ENCODE peak calls at places on chromosomes 5 and 9, in six cellular contexts. One of them, this sample, is unnamed.

GRCh38 chr9:71145179-71145578 is 23.8 kb upstream of the TRPM3 start:
- DNase-seq in sigmoid colon: no peak
- DNase-seq in A549: no peak
- DNase-seq in progenitor cell of endocrine pancreas: no peak
- DNase-seq in tibial artery: no peak
- DNase-seq in thyroid gland: no peak
- DNase-seq in this sample: no peak

GRCh38 chr9:93154293-93154903 is 20.3 kb upstream of the NINJ1 start:
- DNase-seq in A549: peak
- DNase-seq in progenitor cell of endocrine pancreas: peak
- DNase-seq in tibial artery: no peak
- DNase-seq in thyroid gland: peak
- DNase-seq in sigmoid colon: no peak
- DNase-seq in this sample: peak

GRCh38 chr5:55850839-55851674 is at the start of gene IL31RA:
- DNase-seq in A549: peak
- DNase-seq in sigmoid colon: no peak
- DNase-seq in progenitor cell of endocrine pancreas: no peak
- DNase-seq in thyroid gland: no peak
- DNase-seq in tibial artery: no peak
- DNase-seq in this sample: no peak

GRCh38 chr9:134992755-134993124 is 75.0 kb upstream of the FCN1 start:
- DNase-seq in tibial artery: peak
- DNase-seq in sigmoid colon: peak
- DNase-seq in progenitor cell of endocrine pancreas: no peak
- DNase-seq in A549: no peak
- DNase-seq in thyroid gland: peak
- DNase-seq in this sample: no peak

GRCh38 chr5:14728109-14728938 is 63.8 kb downstream of the OTULIN start:
- DNase-seq in A549: no peak
- DNase-seq in sigmoid colon: no peak
- DNase-seq in thyroid gland: no peak
- DNase-seq in progenitor cell of endocrine pancreas: no peak
- DNase-seq in tibial artery: no peak
- DNase-seq in this sample: peak

GRCh38 chr9:93028448-93029006 is 30.0 kb upstream of the SUSD3 start:
- DNase-seq in sigmoid colon: no peak
- DNase-seq in A549: no peak
- DNase-seq in tibial artery: no peak
- DNase-seq in thyroid gland: no peak
- DNase-seq in progenitor cell of endocrine pancreas: no peak
- DNase-seq in this sample: no peak

GRCh38 chr9:107637421-107638420 is 148.2 kb upstream of the KLF4 start:
- DNase-seq in thyroid gland: peak
- DNase-seq in sigmoid colon: peak
- DNase-seq in progenitor cell of endocrine pancreas: peak
- DNase-seq in tibial artery: peak
- DNase-seq in A549: peak
- DNase-seq in this sample: peak

GRCh38 chr9:126307306-126308061 is 19.1 kb upstream of the MVB12B start:
- DNase-seq in sigmoid colon: no peak
- DNase-seq in tibial artery: no peak
- DNase-seq in progenitor cell of endocrine pancreas: no peak
- DNase-seq in A549: no peak
- DNase-seq in thyroid gland: no peak
- DNase-seq in this sample: peak

GRCh38 chr9:92961627-92962302 is 14.4 kb downstream of the FGD3 start:
- DNase-seq in A549: no peak
- DNase-seq in tibial artery: peak
- DNase-seq in progenitor cell of endocrine pancreas: no peak
- DNase-seq in sigmoid colon: no peak
- DNase-seq in thyroid gland: no peak
- DNase-seq in this sample: no peak

GRCh38 chr9:98806394-98807069 is 938 bp upstream of the GALNT12 start:
- DNase-seq in thyroid gland: no peak
- DNase-seq in A549: no peak
- DNase-seq in progenitor cell of endocrine pancreas: no peak
- DNase-seq in sigmoid colon: peak
- DNase-seq in tibial artery: no peak
- DNase-seq in this sample: no peak

GRCh38 chr5:16934123-16934522 is 2.0 kb downstream of the MYO10 start:
- DNase-seq in sigmoid colon: peak
- DNase-seq in thyroid gland: peak
- DNase-seq in progenitor cell of endocrine pancreas: peak
- DNase-seq in A549: peak
- DNase-seq in tibial artery: peak
- DNase-seq in this sample: peak

GRCh38 chr9:127959841-127960409 is 20.9 kb downstream of the EEIG1 start:
- DNase-seq in progenitor cell of endocrine pancreas: no peak
- DNase-seq in A549: no peak
- DNase-seq in thyroid gland: no peak
- DNase-seq in tibial artery: no peak
- DNase-seq in sigmoid colon: no peak
- DNase-seq in this sample: no peak

GRCh38 chr9:107948086-107948485 is 458.5 kb upstream of the KLF4 start:
- DNase-seq in A549: no peak
- DNase-seq in sigmoid colon: no peak
- DNase-seq in thyroid gland: no peak
- DNase-seq in tibial artery: no peak
- DNase-seq in progenitor cell of endocrine pancreas: no peak
- DNase-seq in this sample: no peak

GRCh38 chr9:98263482-98264357 is 8.3 kb upstream of the TBC1D2 start:
- DNase-seq in A549: peak
- DNase-seq in progenitor cell of endocrine pancreas: peak
- DNase-seq in sigmoid colon: peak
- DNase-seq in thyroid gland: peak
- DNase-seq in tibial artery: peak
- DNase-seq in this sample: peak

GRCh38 chr9:15873573-15874177 is 320.8 kb downstream of the CCDC171 start:
- DNase-seq in progenitor cell of endocrine pancreas: no peak
- DNase-seq in tibial artery: no peak
- DNase-seq in sigmoid colon: no peak
- DNase-seq in thyroid gland: no peak
- DNase-seq in A549: peak
- DNase-seq in this sample: no peak

GRCh38 chr5:55004728-55005127 is 19.3 kb upstream of the GZMK start:
- DNase-seq in progenitor cell of endocrine pancreas: no peak
- DNase-seq in sigmoid colon: no peak
- DNase-seq in thyroid gland: no peak
- DNase-seq in tibial artery: no peak
- DNase-seq in A549: no peak
- DNase-seq in this sample: no peak

GRCh38 chr5:56337715-56338319 is 104.7 kb upstream of the ANKRD55 start:
- DNase-seq in sigmoid colon: no peak
- DNase-seq in tibial artery: no peak
- DNase-seq in progenitor cell of endocrine pancreas: no peak
- DNase-seq in thyroid gland: no peak
- DNase-seq in A549: no peak
- DNase-seq in this sample: no peak

GRCh38 chr9:137531099-137531765 is 19.0 kb downstream of the PNPLA7 start:
- DNase-seq in thyroid gland: no peak
- DNase-seq in tibial artery: no peak
- DNase-seq in progenitor cell of endocrine pancreas: no peak
- DNase-seq in A549: no peak
- DNase-seq in sigmoid colon: no peak
- DNase-seq in this sample: no peak

GRCh38 chr5:168109441-168109840 is 182.0 kb upstream of the WWC1 start:
- DNase-seq in progenitor cell of endocrine pancreas: no peak
- DNase-seq in sigmoid colon: no peak
- DNase-seq in A549: no peak
- DNase-seq in thyroid gland: no peak
- DNase-seq in tibial artery: no peak
- DNase-seq in this sample: no peak

GRCh38 chr9:111759762-111760639 is 34.7 kb downstream of the SHOC1 start:
- DNase-seq in tibial artery: no peak
- DNase-seq in sigmoid colon: no peak
- DNase-seq in thyroid gland: peak
- DNase-seq in A549: peak
- DNase-seq in progenitor cell of endocrine pancreas: peak
- DNase-seq in this sample: peak

GRCh38 chr9:22455181-22455580 is 8.6 kb downstream of the DMRTA1 start:
- DNase-seq in thyroid gland: no peak
- DNase-seq in progenitor cell of endocrine pancreas: no peak
- DNase-seq in A549: no peak
- DNase-seq in tibial artery: no peak
- DNase-seq in sigmoid colon: no peak
- DNase-seq in this sample: no peak
- TF ChIP-seq CTCF in thyroid gland: no peak
- TF ChIP-seq CTCF in progenitor cell of endocrine pancreas: no peak
- TF ChIP-seq CTCF in A549: no peak
- TF ChIP-seq CTCF in tibial artery: no peak
- TF ChIP-seq CTCF in sigmoid colon: no peak
- TF ChIP-seq CTCF in this sample: no peak

GRCh38 chr5:172707285-172708182 is 63.5 kb downstream of the DUSP1 start:
- DNase-seq in thyroid gland: peak
- DNase-seq in tibial artery: no peak
- DNase-seq in A549: peak
- DNase-seq in sigmoid colon: no peak
- DNase-seq in progenitor cell of endocrine pancreas: no peak
- DNase-seq in this sample: peak
- TF ChIP-seq CTCF in thyroid gland: no peak
- TF ChIP-seq CTCF in tibial artery: peak
- TF ChIP-seq CTCF in A549: peak
- TF ChIP-seq CTCF in sigmoid colon: no peak
- TF ChIP-seq CTCF in progenitor cell of endocrine pancreas: peak
- TF ChIP-seq CTCF in this sample: peak

GRCh38 chr9:78441396-78441795 is 144.5 kb downstream of the PSAT1 start:
- DNase-seq in thyroid gland: no peak
- DNase-seq in progenitor cell of endocrine pancreas: no peak
- DNase-seq in tibial artery: no peak
- DNase-seq in sigmoid colon: no peak
- DNase-seq in A549: no peak
- DNase-seq in this sample: no peak

GRCh38 chr9:78438765-78439164 is 141.8 kb downstream of the PSAT1 start:
- DNase-seq in A549: no peak
- DNase-seq in sigmoid colon: no peak
- DNase-seq in progenitor cell of endocrine pancreas: no peak
- DNase-seq in tibial artery: no peak
- DNase-seq in thyroid gland: no peak
- DNase-seq in this sample: no peak

GRCh38 chr9:78439192-78439865 is 142.4 kb downstream of the PSAT1 start:
- DNase-seq in thyroid gland: peak
- DNase-seq in sigmoid colon: peak
- DNase-seq in progenitor cell of endocrine pancreas: peak
- DNase-seq in A549: peak
- DNase-seq in tibial artery: peak
- DNase-seq in this sample: peak

GRCh38 chr9:78441822-78442431 is 145.0 kb downstream of the PSAT1 start:
- DNase-seq in tibial artery: no peak
- DNase-seq in sigmoid colon: no peak
- DNase-seq in thyroid gland: no peak
- DNase-seq in progenitor cell of endocrine pancreas: no peak
- DNase-seq in A549: no peak
- DNase-seq in this sample: no peak

DNA sequence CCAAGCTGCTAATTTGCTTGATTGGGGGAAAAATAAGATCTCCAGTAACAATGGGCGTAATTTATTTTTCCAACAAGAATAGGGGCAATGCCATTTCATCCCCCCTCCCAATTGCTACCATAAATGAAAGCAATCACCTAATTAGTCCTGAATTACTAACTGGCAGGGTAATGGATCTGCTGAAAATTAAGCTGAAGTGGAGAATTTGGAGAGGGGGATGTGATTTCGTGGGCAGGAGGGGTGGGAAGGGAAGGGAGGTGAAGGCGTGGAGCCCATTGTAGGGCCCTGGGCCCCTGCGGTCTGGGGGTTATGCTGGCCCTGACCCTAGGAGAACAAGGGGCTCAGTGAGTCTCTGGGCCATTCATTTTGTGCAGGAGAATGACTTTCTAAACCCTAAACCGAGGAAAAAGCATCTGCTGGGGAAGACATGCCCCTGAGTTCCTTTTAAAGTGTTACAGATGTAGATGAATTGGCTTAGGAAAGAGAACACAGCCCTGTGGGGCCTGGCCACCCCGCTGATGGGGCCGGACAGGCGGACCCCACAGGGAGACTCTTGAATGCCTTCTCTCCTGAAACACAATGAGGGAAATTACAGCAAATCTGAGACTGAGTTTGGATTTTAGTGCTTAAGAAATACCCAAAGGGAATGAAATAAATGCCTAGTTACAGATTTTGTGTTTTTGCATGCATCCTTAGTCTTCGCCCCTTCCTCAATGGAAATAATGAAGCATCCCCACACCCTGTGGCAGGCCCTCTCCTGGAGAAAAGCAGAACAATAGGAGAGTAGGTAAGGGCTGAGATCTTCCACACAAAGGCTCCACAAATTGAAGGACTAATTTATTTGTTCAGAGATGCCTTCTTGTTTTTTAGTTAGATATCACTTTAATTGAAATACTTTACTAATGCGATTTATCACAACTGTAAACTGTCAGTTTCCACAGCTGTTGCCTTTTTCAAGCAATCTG is 143.2 kb downstream of the PSAT1 start:
- DNase-seq in sigmoid colon: no peak
- DNase-seq in A549: no peak
- DNase-seq in progenitor cell of endocrine pancreas: no peak
- DNase-seq in thyroid gland: no peak
- DNase-seq in tibial artery: no peak
- DNase-seq in this sample: no peak
- TF ChIP-seq CTCF in sigmoid colon: no peak
- TF ChIP-seq CTCF in A549: no peak
- TF ChIP-seq CTCF in progenitor cell of endocrine pancreas: no peak
- TF ChIP-seq CTCF in thyroid gland: no peak
- TF ChIP-seq CTCF in tibial artery: no peak
- TF ChIP-seq CTCF in this sample: no peak

DNA sequence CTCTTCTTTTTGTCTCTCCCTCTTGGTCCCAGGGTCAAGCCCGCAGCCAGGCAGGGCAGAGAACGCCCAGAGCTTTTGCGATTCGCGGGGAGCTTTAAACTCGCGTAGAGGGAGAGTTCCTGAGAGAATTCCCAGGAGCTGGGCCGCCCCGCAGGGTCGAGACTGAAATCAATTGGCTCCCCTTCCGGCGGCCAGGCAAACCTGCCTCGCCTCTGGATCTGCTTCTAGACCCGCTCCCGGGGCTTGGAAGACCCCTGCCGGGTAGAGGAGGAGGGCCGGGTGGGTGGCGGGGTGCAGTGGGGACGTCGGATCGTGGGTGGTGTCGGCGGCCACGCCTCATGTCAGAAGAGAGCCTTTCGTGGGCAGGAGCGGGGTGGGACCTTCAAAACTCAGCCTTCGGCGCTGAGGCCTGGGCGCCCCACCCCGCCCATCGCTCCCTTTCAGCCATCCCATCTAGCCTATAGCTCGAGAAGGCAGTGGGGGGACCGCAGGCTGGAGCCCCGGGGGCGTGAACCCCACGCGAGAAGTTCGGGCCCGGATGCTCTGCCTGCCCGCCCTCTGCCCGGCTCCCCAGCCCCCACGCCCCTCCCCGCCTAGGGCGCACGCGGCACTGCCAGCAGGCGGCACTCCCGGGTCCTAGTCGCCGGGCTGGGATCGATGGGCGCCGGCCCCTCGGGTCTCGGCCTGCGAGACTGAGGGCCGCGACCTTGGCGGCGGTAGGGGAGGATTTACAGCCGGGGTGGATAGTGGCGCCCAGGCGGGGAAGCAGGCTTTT is 6.1 kb downstream of the PRDM6 start:
- DNase-seq in A549: no peak
- DNase-seq in sigmoid colon: peak
- DNase-seq in thyroid gland: no peak
- DNase-seq in tibial artery: peak
- DNase-seq in progenitor cell of endocrine pancreas: peak
- DNase-seq in this sample: peak
- TF ChIP-seq CTCF in A549: no peak
- TF ChIP-seq CTCF in sigmoid colon: peak
- TF ChIP-seq CTCF in thyroid gland: no peak
- TF ChIP-seq CTCF in tibial artery: peak
- TF ChIP-seq CTCF in progenitor cell of endocrine pancreas: peak
- TF ChIP-seq CTCF in this sample: peak